ENCODE peak calls at places on chromosomes 4 and X, in four cellular contexts. One of them, this sample, is unnamed. For H3K4me1, the result is how much of the 10 kb centered on the place peaks cover.

GRCh38 chrX:44035576-44035975 is 62.4 kb upstream of the NDP start:
- DNase-seq in BE2C: peak
- DNase-seq in DND-41: no peak
- DNase-seq in IMR-90: no peak
- DNase-seq in this sample: no peak

GRCh38 chrX:53280703-53281320 is 572 bp downstream of the IQSEC2 start:
- DNase-seq in BE2C: no peak
- DNase-seq in IMR-90: peak
- DNase-seq in DND-41: no peak
- DNase-seq in this sample: no peak

GRCh38 chr4:144579411-144580020 is 66.4 kb upstream of the HHIP start:
- DNase-seq in BE2C: no peak
- DNase-seq in DND-41: no peak
- DNase-seq in IMR-90: peak
- DNase-seq in this sample: no peak

GRCh38 chr4:81215936-81216335 is 914 bp upstream of the PRKG2 start:
- DNase-seq in BE2C: no peak
- DNase-seq in DND-41: no peak
- DNase-seq in IMR-90: no peak
- DNase-seq in this sample: no peak

GRCh38 chrX:110004210-110004609 is 1.3 kb downstream of the TMEM164 start:
- DNase-seq in BE2C: no peak
- DNase-seq in IMR-90: no peak
- DNase-seq in DND-41: no peak
- DNase-seq in this sample: no peak

GRCh38 chr4:79241846-79242245 is 84.0 kb downstream of the NAA11 start:
- DNase-seq in DND-41: no peak
- DNase-seq in BE2C: no peak
- DNase-seq in IMR-90: peak
- DNase-seq in this sample: no peak

GRCh38 chrX:1246816-1247215 is 21.8 kb upstream of the CSF2RA start:
- DNase-seq in BE2C: no peak
- DNase-seq in IMR-90: no peak
- DNase-seq in DND-41: peak
- DNase-seq in this sample: peak

GRCh38 chr4:95465010-95465409 is 83.8 kb downstream of the UNC5C start:
- DNase-seq in IMR-90: no peak
- DNase-seq in DND-41: no peak
- DNase-seq in BE2C: no peak
- DNase-seq in this sample: no peak

GRCh38 chr4:153341575-153342090 is 2.9 kb upstream of the MND1 start:
- DNase-seq in DND-41: no peak
- DNase-seq in IMR-90: peak
- DNase-seq in BE2C: no peak
- DNase-seq in this sample: no peak

GRCh38 chr4:123659759-123660158 is 263.2 kb downstream of the SPRY1 start:
- DNase-seq in DND-41: no peak
- DNase-seq in IMR-90: no peak
- DNase-seq in BE2C: no peak
- DNase-seq in this sample: peak

GRCh38 chrX:121546317-121546716 is 498.9 kb downstream of the GLUD2 start:
- DNase-seq in IMR-90: no peak
- DNase-seq in BE2C: no peak
- DNase-seq in DND-41: no peak
- DNase-seq in this sample: no peak

GRCh38 chr4:177320721-177321120 is 11.0 kb downstream of the NEIL3 start:
- DNase-seq in IMR-90: no peak
- DNase-seq in BE2C: no peak
- DNase-seq in DND-41: no peak
- DNase-seq in this sample: no peak

GRCh38 chr4:123340381-123340701 is 56.3 kb upstream of the SPRY1 start:
- DNase-seq in BE2C: no peak
- DNase-seq in DND-41: no peak
- DNase-seq in IMR-90: peak
- DNase-seq in this sample: no peak

GRCh38 chr4:186622788-186623464 is 67.6 kb upstream of the MTNR1A start:
- DNase-seq in BE2C: no peak
- DNase-seq in IMR-90: peak
- DNase-seq in DND-41: no peak
- DNase-seq in this sample: no peak

GRCh38 chr4:108980455-108981239 is 217.8 kb upstream of the ETNPPL start:
- DNase-seq in IMR-90: no peak
- DNase-seq in DND-41: no peak
- DNase-seq in BE2C: no peak
- DNase-seq in this sample: no peak

GRCh38 chr4:37661643-37662221 is 24.4 kb downstream of the RELL1 start:
- DNase-seq in IMR-90: peak
- DNase-seq in DND-41: no peak
- DNase-seq in BE2C: no peak
- DNase-seq in this sample: no peak

GRCh38 chrX:104428231-104428630 is 137.8 kb upstream of the IL1RAPL2 start:
- DNase-seq in IMR-90: no peak
- DNase-seq in DND-41: no peak
- DNase-seq in BE2C: no peak
- DNase-seq in this sample: no peak

GRCh38 chr4:10198365-10198764 is 81.8 kb upstream of the WDR1 start:
- DNase-seq in IMR-90: no peak
- DNase-seq in DND-41: no peak
- DNase-seq in BE2C: no peak
- DNase-seq in this sample: no peak

GRCh38 chrX:102976793-102977495 is 39.9 kb downstream of the RAB40AL start:
- DNase-seq in IMR-90: peak
- DNase-seq in BE2C: no peak
- DNase-seq in DND-41: no peak
- DNase-seq in this sample: peak

GRCh38 chr4:57905965-57906364 is 795.8 kb upstream of the IGFBP7 start:
- DNase-seq in IMR-90: no peak
- DNase-seq in DND-41: no peak
- DNase-seq in BE2C: no peak
- DNase-seq in this sample: no peak

GRCh38 chr4:38190717-38191178 is 230.6 kb downstream of the PTTG2 start:
- DNase-seq in DND-41: no peak
- DNase-seq in IMR-90: peak
- DNase-seq in BE2C: no peak
- DNase-seq in this sample: no peak

GRCh38 chr4:128061566-128062536 is 739 bp downstream of the LARP1B start:
- DNase-seq in IMR-90: peak
- DNase-seq in BE2C: peak
- DNase-seq in DND-41: peak
- DNase-seq in this sample: peak

GRCh38 chr4:142838781-142839180 is 7.3 kb downstream of the INPP4B start:
- DNase-seq in DND-41: no peak
- DNase-seq in BE2C: no peak
- DNase-seq in IMR-90: no peak
- DNase-seq in this sample: no peak

GRCh38 chrX:95383778-95384177 is 1300.9 kb upstream of the DIAPH2 start:
- DNase-seq in IMR-90: no peak
- DNase-seq in DND-41: no peak
- DNase-seq in BE2C: no peak
- DNase-seq in this sample: no peak

GRCh38 chrX:73855546-73855945 is 292.5 kb downstream of the CHIC1 start:
- DNase-seq in DND-41: peak
- DNase-seq in IMR-90: peak
- DNase-seq in BE2C: peak
- DNase-seq in this sample: peak

GRCh38 chrX:34943235-34943634 is 639 bp downstream of the FAM47B start:
- DNase-seq in DND-41: no peak
- DNase-seq in IMR-90: no peak
- DNase-seq in BE2C: no peak
- DNase-seq in this sample: no peak

GRCh38 chr4:4397441-4397819 is 10.5 kb downstream of the NSG1 start:
- DNase-seq in DND-41: no peak
- DNase-seq in BE2C: no peak
- DNase-seq in IMR-90: no peak
- DNase-seq in this sample: no peak

GRCh38 chrX:318068-318738 is 393 bp downstream of the GTPBP6 start:
- DNase-seq in BE2C: peak
- DNase-seq in IMR-90: peak
- DNase-seq in DND-41: peak
- DNase-seq in this sample: peak

GRCh38 chr4:8703401-8703696 is 110.8 kb downstream of the CPZ start:
- DNase-seq in IMR-90: no peak
- DNase-seq in DND-41: no peak
- DNase-seq in BE2C: no peak
- DNase-seq in this sample: no peak

GRCh38 chr4:86841309-86841708 is 7.9 kb downstream of the SLC10A6 start:
- DNase-seq in DND-41: no peak
- DNase-seq in BE2C: no peak
- DNase-seq in IMR-90: peak
- DNase-seq in this sample: no peak
- H3K4me1 ChIP-seq in DND-41: under half
- H3K4me1 ChIP-seq in BE2C: under half
- H3K4me1 ChIP-seq in IMR-90: under half
- H3K4me1 ChIP-seq in this sample: under half

DNA sequence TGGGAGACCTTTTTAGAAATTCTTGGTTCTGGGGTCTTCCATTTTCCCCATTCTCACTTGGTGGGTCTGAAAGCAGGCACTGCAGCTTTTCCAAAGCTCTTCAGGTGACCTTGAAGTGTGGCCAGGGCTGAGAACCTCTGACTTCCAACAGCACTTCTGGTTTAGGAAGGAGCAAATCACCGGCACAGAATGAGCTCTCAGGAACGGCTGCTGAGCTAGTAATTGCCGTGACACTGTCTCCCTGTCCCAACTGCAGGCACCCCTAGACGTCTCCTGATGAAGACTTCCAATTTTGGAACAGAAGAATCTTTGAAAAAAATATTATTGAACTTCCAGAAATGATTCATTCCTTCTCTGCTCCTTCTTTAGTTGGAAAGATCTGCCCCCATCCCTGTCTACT is 31.3 kb downstream of the CD38 start:
- DNase-seq in DND-41: no peak
- DNase-seq in IMR-90: no peak
- DNase-seq in BE2C: no peak
- DNase-seq in this sample: no peak
- H3K4me1 ChIP-seq in DND-41: under half
- H3K4me1 ChIP-seq in IMR-90: under half
- H3K4me1 ChIP-seq in BE2C: under half
- H3K4me1 ChIP-seq in this sample: under half

GRCh38 chr4:24595662-24596061 is 11.3 kb upstream of the DHX15 start:
- DNase-seq in IMR-90: no peak
- DNase-seq in BE2C: no peak
- DNase-seq in DND-41: no peak
- DNase-seq in this sample: no peak
- H3K4me1 ChIP-seq in IMR-90: under half
- H3K4me1 ChIP-seq in BE2C: under half
- H3K4me1 ChIP-seq in DND-41: under half
- H3K4me1 ChIP-seq in this sample: under half

GRCh38 chr4:87057835-87058234 is 123.0 kb downstream of the AFF1 start:
- DNase-seq in IMR-90: peak
- DNase-seq in BE2C: no peak
- DNase-seq in DND-41: no peak
- DNase-seq in this sample: no peak
- H3K4me1 ChIP-seq in IMR-90: under half
- H3K4me1 ChIP-seq in BE2C: under half
- H3K4me1 ChIP-seq in DND-41: under half
- H3K4me1 ChIP-seq in this sample: under half

DNA sequence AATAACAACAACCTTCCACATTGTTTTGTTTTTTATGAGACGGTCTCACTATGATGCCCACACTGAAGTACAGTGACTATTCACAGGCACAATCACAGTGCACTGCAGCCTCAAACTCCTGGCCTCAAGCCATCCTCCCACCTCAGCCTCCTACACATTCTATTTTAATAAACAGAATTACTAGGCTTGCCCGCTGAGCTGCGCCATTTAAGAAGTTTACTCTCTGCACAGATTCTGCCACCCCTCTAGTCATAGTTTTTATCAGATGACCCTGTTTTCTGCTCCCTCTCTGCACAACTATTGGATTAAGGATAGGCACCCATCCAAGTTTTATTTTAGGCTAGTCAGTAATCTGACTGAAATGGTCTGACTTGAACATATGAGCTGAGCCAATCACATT is 11.3 kb upstream of the COX18 start:
- DNase-seq in BE2C: peak
- DNase-seq in IMR-90: no peak
- DNase-seq in DND-41: no peak
- DNase-seq in this sample: no peak
- H3K4me1 ChIP-seq in BE2C: under half
- H3K4me1 ChIP-seq in IMR-90: under half
- H3K4me1 ChIP-seq in DND-41: under half
- H3K4me1 ChIP-seq in this sample: under half

DNA sequence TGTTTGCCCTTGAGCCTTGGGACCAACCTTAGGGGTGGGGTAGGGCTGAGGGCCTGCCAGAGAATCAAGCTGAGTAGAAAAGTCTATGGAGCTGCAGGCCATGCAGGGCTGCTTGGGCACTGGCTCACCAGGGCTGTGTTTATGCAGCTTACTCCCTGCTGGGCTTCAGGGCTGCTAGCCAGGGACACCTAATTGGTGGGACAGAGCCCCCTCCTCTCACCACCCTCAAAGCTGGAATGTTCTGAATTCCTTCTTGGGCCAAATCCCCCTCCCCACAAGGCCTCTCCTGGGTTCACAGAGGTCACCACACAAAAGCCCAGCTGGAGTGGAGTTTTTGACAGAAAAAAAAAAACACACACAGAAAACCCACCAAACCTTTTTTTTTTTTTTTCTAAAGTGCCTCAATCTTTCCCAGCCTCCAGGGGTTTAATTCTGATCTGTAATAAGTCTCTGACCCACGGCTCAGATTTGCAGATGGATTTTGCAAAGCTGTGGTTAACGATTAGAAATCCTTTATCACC is at the start of gene CLDN2:
- DNase-seq in IMR-90: no peak
- DNase-seq in BE2C: no peak
- DNase-seq in DND-41: no peak
- DNase-seq in this sample: no peak
- H3K4me1 ChIP-seq in IMR-90: under half
- H3K4me1 ChIP-seq in BE2C: under half
- H3K4me1 ChIP-seq in DND-41: under half
- H3K4me1 ChIP-seq in this sample: under half

DNA sequence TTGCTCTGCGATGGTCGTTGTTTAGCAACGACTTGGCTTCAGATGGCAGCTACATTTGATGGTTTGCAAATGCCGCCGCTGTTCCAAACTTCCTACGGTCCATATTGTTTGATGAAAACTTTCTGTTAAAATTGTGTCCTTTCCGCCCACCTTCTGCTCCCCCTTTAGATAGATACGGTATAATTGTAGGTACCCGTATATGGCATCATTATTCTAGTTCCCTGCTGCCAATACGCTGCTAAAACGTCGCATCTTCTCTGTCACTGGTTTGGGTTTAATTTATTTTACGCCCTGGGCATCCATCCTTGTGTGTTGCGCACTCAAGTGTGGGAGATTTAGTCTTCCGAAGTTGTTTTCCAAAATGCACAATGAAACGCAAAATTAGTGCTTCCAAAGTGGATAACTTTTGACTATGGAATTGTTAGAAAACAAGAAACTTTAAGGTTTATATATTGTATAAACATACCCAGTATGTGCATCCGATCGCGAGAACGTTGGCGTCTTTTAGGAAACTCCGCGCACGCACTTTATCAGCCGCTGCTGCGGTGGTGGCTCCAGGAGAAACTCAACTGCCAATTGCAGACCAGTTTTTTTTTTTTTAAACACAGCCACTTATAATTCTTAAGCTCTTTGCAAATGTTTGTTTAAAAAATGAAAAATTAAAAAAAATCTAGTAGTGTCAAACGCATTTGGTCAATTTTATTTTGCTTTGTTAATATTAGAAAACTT is 1.7 kb downstream of the ATOH1 start:
- DNase-seq in DND-41: no peak
- DNase-seq in BE2C: no peak
- DNase-seq in IMR-90: no peak
- DNase-seq in this sample: no peak
- H3K4me1 ChIP-seq in DND-41: under half
- H3K4me1 ChIP-seq in BE2C: under half
- H3K4me1 ChIP-seq in IMR-90: under half
- H3K4me1 ChIP-seq in this sample: under half

This sample was measured in MM.1S.